ENCODE peak calls at places on chromosome 9, in ten cellular contexts. One of them, this sample, is unnamed.
A peak's percentile ranks its signal among the peaks of the same experiment; 100 is the strongest.

GRCh38 chr9:98502311-98502975 is 206.3 kb downstream of the GABBR2 start:
- DNase-seq in PC-3: no peak
- DNase-seq in NCI-H510A treated with DMSO at 0.1 percent for 48 hours: no peak
- DNase-seq in stimulated activated CD4-positive, alpha-beta T cell treated with anti-CD3 and anti-CD28 coated beads, Interleukin-12 subunit alpha, Interleukin-12 subunit beta, amount 100 ng/mL, for 4 hours: no peak
- DNase-seq in activated CD8-positive, alpha-beta memory T cell treated with anti-CD3 and anti-CD28 coated beads, Interleukin-2, amount 10 ng/mL, durations not matched to agents 7 days and 5 days: no peak
- DNase-seq in cardiac muscle cell: no peak
- DNase-seq in skeletal muscle cell: no peak
- DNase-seq in HTR-8/SVneo: no peak
- DNase-seq in nephron progenitor cell: no peak
- DNase-seq in germinal center: no peak
- DNase-seq in this sample: peak; percentile 69

GRCh38 chr9:115213777-115214428 is 95.9 kb upstream of the TNC start:
- DNase-seq in cardiac muscle cell: no peak
- DNase-seq in germinal center: no peak
- DNase-seq in HTR-8/SVneo: peak; percentile 52
- DNase-seq in activated CD8-positive, alpha-beta memory T cell treated with anti-CD3 and anti-CD28 coated beads, Interleukin-2, amount 10 ng/mL, durations not matched to agents 7 days and 5 days: no peak
- DNase-seq in PC-3: peak; percentile 43
- DNase-seq in skeletal muscle cell: peak; percentile 84
- DNase-seq in stimulated activated CD4-positive, alpha-beta T cell treated with anti-CD3 and anti-CD28 coated beads, Interleukin-12 subunit alpha, Interleukin-12 subunit beta, amount 100 ng/mL, for 4 hours: no peak
- DNase-seq in nephron progenitor cell: no peak
- DNase-seq in NCI-H510A treated with DMSO at 0.1 percent for 48 hours: no peak
- DNase-seq in this sample: no peak

GRCh38 chr9:93112116-93112863 is 16.3 kb downstream of the CARD19 start:
- DNase-seq in PC-3: no peak
- DNase-seq in HTR-8/SVneo: no peak
- DNase-seq in activated CD8-positive, alpha-beta memory T cell treated with anti-CD3 and anti-CD28 coated beads, Interleukin-2, amount 10 ng/mL, durations not matched to agents 7 days and 5 days: no peak
- DNase-seq in NCI-H510A treated with DMSO at 0.1 percent for 48 hours: no peak
- DNase-seq in cardiac muscle cell: no peak
- DNase-seq in skeletal muscle cell: no peak
- DNase-seq in nephron progenitor cell: no peak
- DNase-seq in stimulated activated CD4-positive, alpha-beta T cell treated with anti-CD3 and anti-CD28 coated beads, Interleukin-12 subunit alpha, Interleukin-12 subunit beta, amount 100 ng/mL, for 4 hours: no peak
- DNase-seq in germinal center: no peak
- DNase-seq in this sample: no peak

GRCh38 chr9:83937861-83938455 is 16.7 kb upstream of the KIF27 start:
- DNase-seq in cardiac muscle cell: peak; percentile 76
- DNase-seq in activated CD8-positive, alpha-beta memory T cell treated with anti-CD3 and anti-CD28 coated beads, Interleukin-2, amount 10 ng/mL, durations not matched to agents 7 days and 5 days: peak; percentile 50
- DNase-seq in HTR-8/SVneo: peak; percentile 41
- DNase-seq in NCI-H510A treated with DMSO at 0.1 percent for 48 hours: peak; percentile 41
- DNase-seq in PC-3: peak; percentile 87
- DNase-seq in stimulated activated CD4-positive, alpha-beta T cell treated with anti-CD3 and anti-CD28 coated beads, Interleukin-12 subunit alpha, Interleukin-12 subunit beta, amount 100 ng/mL, for 4 hours: no peak
- DNase-seq in skeletal muscle cell: no peak
- DNase-seq in nephron progenitor cell: peak; percentile 39
- DNase-seq in germinal center: peak; percentile 46
- DNase-seq in this sample: peak; percentile 49

GRCh38 chr9:91106415-91106814 is 255.3 kb downstream of the AUH start:
- DNase-seq in germinal center: no peak
- DNase-seq in stimulated activated CD4-positive, alpha-beta T cell treated with anti-CD3 and anti-CD28 coated beads, Interleukin-12 subunit alpha, Interleukin-12 subunit beta, amount 100 ng/mL, for 4 hours: no peak
- DNase-seq in nephron progenitor cell: no peak
- DNase-seq in HTR-8/SVneo: no peak
- DNase-seq in cardiac muscle cell: no peak
- DNase-seq in skeletal muscle cell: no peak
- DNase-seq in PC-3: no peak
- DNase-seq in activated CD8-positive, alpha-beta memory T cell treated with anti-CD3 and anti-CD28 coated beads, Interleukin-2, amount 10 ng/mL, durations not matched to agents 7 days and 5 days: no peak
- DNase-seq in NCI-H510A treated with DMSO at 0.1 percent for 48 hours: no peak
- DNase-seq in this sample: no peak

GRCh38 chr9:117466111-117466510 is 51.3 kb upstream of the ASTN2 start:
- DNase-seq in skeletal muscle cell: no peak
- DNase-seq in nephron progenitor cell: no peak
- DNase-seq in activated CD8-positive, alpha-beta memory T cell treated with anti-CD3 and anti-CD28 coated beads, Interleukin-2, amount 10 ng/mL, durations not matched to agents 7 days and 5 days: no peak
- DNase-seq in NCI-H510A treated with DMSO at 0.1 percent for 48 hours: no peak
- DNase-seq in PC-3: no peak
- DNase-seq in cardiac muscle cell: no peak
- DNase-seq in germinal center: no peak
- DNase-seq in HTR-8/SVneo: no peak
- DNase-seq in stimulated activated CD4-positive, alpha-beta T cell treated with anti-CD3 and anti-CD28 coated beads, Interleukin-12 subunit alpha, Interleukin-12 subunit beta, amount 100 ng/mL, for 4 hours: no peak
- DNase-seq in this sample: no peak

GRCh38 chr9:31393240-31393639 is 991.2 kb upstream of the ACO1 start:
- DNase-seq in activated CD8-positive, alpha-beta memory T cell treated with anti-CD3 and anti-CD28 coated beads, Interleukin-2, amount 10 ng/mL, durations not matched to agents 7 days and 5 days: no peak
- DNase-seq in skeletal muscle cell: no peak
- DNase-seq in HTR-8/SVneo: no peak
- DNase-seq in nephron progenitor cell: no peak
- DNase-seq in PC-3: no peak
- DNase-seq in germinal center: no peak
- DNase-seq in stimulated activated CD4-positive, alpha-beta T cell treated with anti-CD3 and anti-CD28 coated beads, Interleukin-12 subunit alpha, Interleukin-12 subunit beta, amount 100 ng/mL, for 4 hours: no peak
- DNase-seq in NCI-H510A treated with DMSO at 0.1 percent for 48 hours: no peak
- DNase-seq in cardiac muscle cell: no peak
- DNase-seq in this sample: no peak

GRCh38 chr9:5762421-5762820 is 70.5 kb downstream of the ERMP1 start:
- DNase-seq in NCI-H510A treated with DMSO at 0.1 percent for 48 hours: no peak
- DNase-seq in activated CD8-positive, alpha-beta memory T cell treated with anti-CD3 and anti-CD28 coated beads, Interleukin-2, amount 10 ng/mL, durations not matched to agents 7 days and 5 days: no peak
- DNase-seq in germinal center: no peak
- DNase-seq in cardiac muscle cell: no peak
- DNase-seq in HTR-8/SVneo: no peak
- DNase-seq in skeletal muscle cell: no peak
- DNase-seq in stimulated activated CD4-positive, alpha-beta T cell treated with anti-CD3 and anti-CD28 coated beads, Interleukin-12 subunit alpha, Interleukin-12 subunit beta, amount 100 ng/mL, for 4 hours: no peak
- DNase-seq in PC-3: peak; percentile 70
- DNase-seq in nephron progenitor cell: no peak
- DNase-seq in this sample: no peak

GRCh38 chr9:92947268-92948031 is at the start of gene FGD3:
- DNase-seq in cardiac muscle cell: peak; percentile 52
- DNase-seq in activated CD8-positive, alpha-beta memory T cell treated with anti-CD3 and anti-CD28 coated beads, Interleukin-2, amount 10 ng/mL, durations not matched to agents 7 days and 5 days: peak; percentile 55
- DNase-seq in skeletal muscle cell: no peak
- DNase-seq in NCI-H510A treated with DMSO at 0.1 percent for 48 hours: peak; percentile 71
- DNase-seq in HTR-8/SVneo: peak; percentile 25
- DNase-seq in germinal center: peak; percentile 20
- DNase-seq in stimulated activated CD4-positive, alpha-beta T cell treated with anti-CD3 and anti-CD28 coated beads, Interleukin-12 subunit alpha, Interleukin-12 subunit beta, amount 100 ng/mL, for 4 hours: peak; percentile 42
- DNase-seq in nephron progenitor cell: peak; percentile 72
- DNase-seq in PC-3: peak; percentile 11
- DNase-seq in this sample: no peak

GRCh38 chr9:133991211-133991921 is 758 bp downstream of the VAV2 start:
- DNase-seq in HTR-8/SVneo: no peak
- DNase-seq in stimulated activated CD4-positive, alpha-beta T cell treated with anti-CD3 and anti-CD28 coated beads, Interleukin-12 subunit alpha, Interleukin-12 subunit beta, amount 100 ng/mL, for 4 hours: no peak
- DNase-seq in skeletal muscle cell: no peak
- DNase-seq in germinal center: no peak
- DNase-seq in activated CD8-positive, alpha-beta memory T cell treated with anti-CD3 and anti-CD28 coated beads, Interleukin-2, amount 10 ng/mL, durations not matched to agents 7 days and 5 days: no peak
- DNase-seq in nephron progenitor cell: peak; percentile 50
- DNase-seq in cardiac muscle cell: no peak
- DNase-seq in PC-3: no peak
- DNase-seq in NCI-H510A treated with DMSO at 0.1 percent for 48 hours: no peak
- DNase-seq in this sample: no peak

GRCh38 chr9:96150324-96151023 is 151.5 kb downstream of the HSD17B3 start:
- DNase-seq in HTR-8/SVneo: no peak
- DNase-seq in stimulated activated CD4-positive, alpha-beta T cell treated with anti-CD3 and anti-CD28 coated beads, Interleukin-12 subunit alpha, Interleukin-12 subunit beta, amount 100 ng/mL, for 4 hours: peak; percentile 10
- DNase-seq in skeletal muscle cell: no peak
- DNase-seq in nephron progenitor cell: no peak
- DNase-seq in PC-3: no peak
- DNase-seq in NCI-H510A treated with DMSO at 0.1 percent for 48 hours: no peak
- DNase-seq in activated CD8-positive, alpha-beta memory T cell treated with anti-CD3 and anti-CD28 coated beads, Interleukin-2, amount 10 ng/mL, durations not matched to agents 7 days and 5 days: peak; percentile 84
- DNase-seq in cardiac muscle cell: no peak
- DNase-seq in germinal center: no peak
- DNase-seq in this sample: no peak

GRCh38 chr9:15461601-15462000 is 38.9 kb downstream of the SNAPC3 start:
- DNase-seq in HTR-8/SVneo: no peak
- DNase-seq in cardiac muscle cell: no peak
- DNase-seq in activated CD8-positive, alpha-beta memory T cell treated with anti-CD3 and anti-CD28 coated beads, Interleukin-2, amount 10 ng/mL, durations not matched to agents 7 days and 5 days: no peak
- DNase-seq in skeletal muscle cell: no peak
- DNase-seq in nephron progenitor cell: no peak
- DNase-seq in PC-3: no peak
- DNase-seq in stimulated activated CD4-positive, alpha-beta T cell treated with anti-CD3 and anti-CD28 coated beads, Interleukin-12 subunit alpha, Interleukin-12 subunit beta, amount 100 ng/mL, for 4 hours: no peak
- DNase-seq in germinal center: no peak
- DNase-seq in NCI-H510A treated with DMSO at 0.1 percent for 48 hours: no peak
- DNase-seq in this sample: no peak

GRCh38 chr9:93136011-93136440 is 2.0 kb upstream of the NINJ1 start:
- DNase-seq in germinal center: no peak
- DNase-seq in nephron progenitor cell: no peak
- DNase-seq in HTR-8/SVneo: no peak
- DNase-seq in stimulated activated CD4-positive, alpha-beta T cell treated with anti-CD3 and anti-CD28 coated beads, Interleukin-12 subunit alpha, Interleukin-12 subunit beta, amount 100 ng/mL, for 4 hours: no peak
- DNase-seq in PC-3: peak; percentile 32
- DNase-seq in skeletal muscle cell: no peak
- DNase-seq in activated CD8-positive, alpha-beta memory T cell treated with anti-CD3 and anti-CD28 coated beads, Interleukin-2, amount 10 ng/mL, durations not matched to agents 7 days and 5 days: peak; percentile 38
- DNase-seq in cardiac muscle cell: no peak
- DNase-seq in NCI-H510A treated with DMSO at 0.1 percent for 48 hours: peak; percentile 11
- DNase-seq in this sample: no peak

GRCh38 chr9:469672-470040 is 255.0 kb downstream of the DOCK8 start:
- DNase-seq in nephron progenitor cell: no peak
- DNase-seq in HTR-8/SVneo: no peak
- DNase-seq in cardiac muscle cell: no peak
- DNase-seq in NCI-H510A treated with DMSO at 0.1 percent for 48 hours: no peak
- DNase-seq in activated CD8-positive, alpha-beta memory T cell treated with anti-CD3 and anti-CD28 coated beads, Interleukin-2, amount 10 ng/mL, durations not matched to agents 7 days and 5 days: no peak
- DNase-seq in stimulated activated CD4-positive, alpha-beta T cell treated with anti-CD3 and anti-CD28 coated beads, Interleukin-12 subunit alpha, Interleukin-12 subunit beta, amount 100 ng/mL, for 4 hours: peak; percentile 8
- DNase-seq in skeletal muscle cell: no peak
- DNase-seq in PC-3: no peak
- DNase-seq in germinal center: peak; percentile 63
- DNase-seq in this sample: no peak

GRCh38 chr9:128902351-128903078 is 18.3 kb upstream of the PHYHD1 start:
- DNase-seq in stimulated activated CD4-positive, alpha-beta T cell treated with anti-CD3 and anti-CD28 coated beads, Interleukin-12 subunit alpha, Interleukin-12 subunit beta, amount 100 ng/mL, for 4 hours: peak; percentile 79
- DNase-seq in NCI-H510A treated with DMSO at 0.1 percent for 48 hours: peak; percentile 6
- DNase-seq in HTR-8/SVneo: no peak
- DNase-seq in cardiac muscle cell: no peak
- DNase-seq in germinal center: peak; percentile 46
- DNase-seq in activated CD8-positive, alpha-beta memory T cell treated with anti-CD3 and anti-CD28 coated beads, Interleukin-2, amount 10 ng/mL, durations not matched to agents 7 days and 5 days: peak; percentile 96
- DNase-seq in nephron progenitor cell: no peak
- DNase-seq in skeletal muscle cell: no peak
- DNase-seq in PC-3: peak; percentile 64
- DNase-seq in this sample: no peak

GRCh38 chr9:123048748-123049147 is 15.3 kb downstream of the GPR21 start:
- DNase-seq in germinal center: no peak
- DNase-seq in cardiac muscle cell: no peak
- DNase-seq in skeletal muscle cell: peak; percentile 56
- DNase-seq in NCI-H510A treated with DMSO at 0.1 percent for 48 hours: no peak
- DNase-seq in activated CD8-positive, alpha-beta memory T cell treated with anti-CD3 and anti-CD28 coated beads, Interleukin-2, amount 10 ng/mL, durations not matched to agents 7 days and 5 days: no peak
- DNase-seq in nephron progenitor cell: no peak
- DNase-seq in stimulated activated CD4-positive, alpha-beta T cell treated with anti-CD3 and anti-CD28 coated beads, Interleukin-12 subunit alpha, Interleukin-12 subunit beta, amount 100 ng/mL, for 4 hours: no peak
- DNase-seq in HTR-8/SVneo: no peak
- DNase-seq in PC-3: no peak
- DNase-seq in this sample: no peak

GRCh38 chr9:88628811-88629210 is 93.8 kb downstream of the NXNL2 start:
- DNase-seq in nephron progenitor cell: no peak
- DNase-seq in activated CD8-positive, alpha-beta memory T cell treated with anti-CD3 and anti-CD28 coated beads, Interleukin-2, amount 10 ng/mL, durations not matched to agents 7 days and 5 days: no peak
- DNase-seq in HTR-8/SVneo: no peak
- DNase-seq in NCI-H510A treated with DMSO at 0.1 percent for 48 hours: no peak
- DNase-seq in stimulated activated CD4-positive, alpha-beta T cell treated with anti-CD3 and anti-CD28 coated beads, Interleukin-12 subunit alpha, Interleukin-12 subunit beta, amount 100 ng/mL, for 4 hours: no peak
- DNase-seq in skeletal muscle cell: no peak
- DNase-seq in germinal center: no peak
- DNase-seq in PC-3: no peak
- DNase-seq in cardiac muscle cell: no peak
- DNase-seq in this sample: no peak

GRCh38 chr9:100933656-100934055 is 94.9 kb upstream of the PLPPR1 start:
- DNase-seq in cardiac muscle cell: no peak
- DNase-seq in HTR-8/SVneo: no peak
- DNase-seq in germinal center: no peak
- DNase-seq in NCI-H510A treated with DMSO at 0.1 percent for 48 hours: no peak
- DNase-seq in PC-3: no peak
- DNase-seq in activated CD8-positive, alpha-beta memory T cell treated with anti-CD3 and anti-CD28 coated beads, Interleukin-2, amount 10 ng/mL, durations not matched to agents 7 days and 5 days: no peak
- DNase-seq in nephron progenitor cell: no peak
- DNase-seq in skeletal muscle cell: no peak
- DNase-seq in stimulated activated CD4-positive, alpha-beta T cell treated with anti-CD3 and anti-CD28 coated beads, Interleukin-12 subunit alpha, Interleukin-12 subunit beta, amount 100 ng/mL, for 4 hours: no peak
- DNase-seq in this sample: no peak

GRCh38 chr9:91426123-91426745 is 2.6 kb upstream of the NFIL3 start:
- DNase-seq in HTR-8/SVneo: peak; percentile 61
- DNase-seq in cardiac muscle cell: peak; percentile 39
- DNase-seq in PC-3: peak; percentile 62
- DNase-seq in stimulated activated CD4-positive, alpha-beta T cell treated with anti-CD3 and anti-CD28 coated beads, Interleukin-12 subunit alpha, Interleukin-12 subunit beta, amount 100 ng/mL, for 4 hours: no peak
- DNase-seq in germinal center: peak; percentile 56
- DNase-seq in nephron progenitor cell: no peak
- DNase-seq in activated CD8-positive, alpha-beta memory T cell treated with anti-CD3 and anti-CD28 coated beads, Interleukin-2, amount 10 ng/mL, durations not matched to agents 7 days and 5 days: no peak
- DNase-seq in NCI-H510A treated with DMSO at 0.1 percent for 48 hours: peak; percentile 74
- DNase-seq in skeletal muscle cell: peak; percentile 33
- DNase-seq in this sample: peak; percentile 7

GRCh38 chr9:99680191-99680590 is 141.5 kb upstream of the NR4A3 start:
- DNase-seq in cardiac muscle cell: no peak
- DNase-seq in HTR-8/SVneo: no peak
- DNase-seq in PC-3: no peak
- DNase-seq in germinal center: no peak
- DNase-seq in activated CD8-positive, alpha-beta memory T cell treated with anti-CD3 and anti-CD28 coated beads, Interleukin-2, amount 10 ng/mL, durations not matched to agents 7 days and 5 days: no peak
- DNase-seq in NCI-H510A treated with DMSO at 0.1 percent for 48 hours: no peak
- DNase-seq in nephron progenitor cell: no peak
- DNase-seq in stimulated activated CD4-positive, alpha-beta T cell treated with anti-CD3 and anti-CD28 coated beads, Interleukin-12 subunit alpha, Interleukin-12 subunit beta, amount 100 ng/mL, for 4 hours: no peak
- DNase-seq in skeletal muscle cell: peak; percentile 20
- DNase-seq in this sample: no peak

GRCh38 chr9:110276827-110277226 is 20.5 kb upstream of the TXN start:
- DNase-seq in cardiac muscle cell: no peak
- DNase-seq in skeletal muscle cell: no peak
- DNase-seq in NCI-H510A treated with DMSO at 0.1 percent for 48 hours: no peak
- DNase-seq in activated CD8-positive, alpha-beta memory T cell treated with anti-CD3 and anti-CD28 coated beads, Interleukin-2, amount 10 ng/mL, durations not matched to agents 7 days and 5 days: no peak
- DNase-seq in PC-3: no peak
- DNase-seq in stimulated activated CD4-positive, alpha-beta T cell treated with anti-CD3 and anti-CD28 coated beads, Interleukin-12 subunit alpha, Interleukin-12 subunit beta, amount 100 ng/mL, for 4 hours: no peak
- DNase-seq in nephron progenitor cell: no peak
- DNase-seq in HTR-8/SVneo: no peak
- DNase-seq in germinal center: no peak
- DNase-seq in this sample: no peak

GRCh38 chr9:126777733-126778132 is 27.1 kb upstream of the ZBTB43 start:
- DNase-seq in stimulated activated CD4-positive, alpha-beta T cell treated with anti-CD3 and anti-CD28 coated beads, Interleukin-12 subunit alpha, Interleukin-12 subunit beta, amount 100 ng/mL, for 4 hours: no peak
- DNase-seq in PC-3: peak; percentile 31
- DNase-seq in HTR-8/SVneo: peak; percentile 12
- DNase-seq in activated CD8-positive, alpha-beta memory T cell treated with anti-CD3 and anti-CD28 coated beads, Interleukin-2, amount 10 ng/mL, durations not matched to agents 7 days and 5 days: no peak
- DNase-seq in cardiac muscle cell: peak; percentile 31
- DNase-seq in nephron progenitor cell: peak; percentile 20
- DNase-seq in germinal center: no peak
- DNase-seq in skeletal muscle cell: no peak
- DNase-seq in NCI-H510A treated with DMSO at 0.1 percent for 48 hours: peak; percentile 10
- DNase-seq in this sample: no peak

GRCh38 chr9:5851445-5851844 is 18.5 kb upstream of the ERMP1 start:
- DNase-seq in germinal center: no peak
- DNase-seq in NCI-H510A treated with DMSO at 0.1 percent for 48 hours: no peak
- DNase-seq in cardiac muscle cell: no peak
- DNase-seq in nephron progenitor cell: no peak
- DNase-seq in HTR-8/SVneo: no peak
- DNase-seq in skeletal muscle cell: peak; percentile 64
- DNase-seq in stimulated activated CD4-positive, alpha-beta T cell treated with anti-CD3 and anti-CD28 coated beads, Interleukin-12 subunit alpha, Interleukin-12 subunit beta, amount 100 ng/mL, for 4 hours: peak; percentile 29
- DNase-seq in activated CD8-positive, alpha-beta memory T cell treated with anti-CD3 and anti-CD28 coated beads, Interleukin-2, amount 10 ng/mL, durations not matched to agents 7 days and 5 days: peak; percentile 81
- DNase-seq in PC-3: peak; percentile 57
- DNase-seq in this sample: no peak

GRCh38 chr9:131053896-131054295 is 42.4 kb upstream of the AIF1L start:
- DNase-seq in PC-3: no peak
- DNase-seq in germinal center: no peak
- DNase-seq in stimulated activated CD4-positive, alpha-beta T cell treated with anti-CD3 and anti-CD28 coated beads, Interleukin-12 subunit alpha, Interleukin-12 subunit beta, amount 100 ng/mL, for 4 hours: no peak
- DNase-seq in cardiac muscle cell: no peak
- DNase-seq in skeletal muscle cell: no peak
- DNase-seq in nephron progenitor cell: no peak
- DNase-seq in HTR-8/SVneo: no peak
- DNase-seq in activated CD8-positive, alpha-beta memory T cell treated with anti-CD3 and anti-CD28 coated beads, Interleukin-2, amount 10 ng/mL, durations not matched to agents 7 days and 5 days: no peak
- DNase-seq in NCI-H510A treated with DMSO at 0.1 percent for 48 hours: no peak
- DNase-seq in this sample: no peak

GRCh38 chr9:8845376-8845775 is 1045.8 kb upstream of the DMAC1 start:
- DNase-seq in cardiac muscle cell: no peak
- DNase-seq in skeletal muscle cell: no peak
- DNase-seq in nephron progenitor cell: no peak
- DNase-seq in germinal center: no peak
- DNase-seq in stimulated activated CD4-positive, alpha-beta T cell treated with anti-CD3 and anti-CD28 coated beads, Interleukin-12 subunit alpha, Interleukin-12 subunit beta, amount 100 ng/mL, for 4 hours: no peak
- DNase-seq in PC-3: no peak
- DNase-seq in NCI-H510A treated with DMSO at 0.1 percent for 48 hours: no peak
- DNase-seq in HTR-8/SVneo: no peak
- DNase-seq in activated CD8-positive, alpha-beta memory T cell treated with anti-CD3 and anti-CD28 coated beads, Interleukin-2, amount 10 ng/mL, durations not matched to agents 7 days and 5 days: no peak
- DNase-seq in this sample: no peak

GRCh38 chr9:120564589-120564988 is 15.4 kb downstream of the CDK5RAP2 start:
- DNase-seq in NCI-H510A treated with DMSO at 0.1 percent for 48 hours: no peak
- DNase-seq in PC-3: no peak
- DNase-seq in activated CD8-positive, alpha-beta memory T cell treated with anti-CD3 and anti-CD28 coated beads, Interleukin-2, amount 10 ng/mL, durations not matched to agents 7 days and 5 days: no peak
- DNase-seq in cardiac muscle cell: no peak
- DNase-seq in nephron progenitor cell: no peak
- DNase-seq in germinal center: no peak
- DNase-seq in stimulated activated CD4-positive, alpha-beta T cell treated with anti-CD3 and anti-CD28 coated beads, Interleukin-12 subunit alpha, Interleukin-12 subunit beta, amount 100 ng/mL, for 4 hours: no peak
- DNase-seq in skeletal muscle cell: no peak
- DNase-seq in HTR-8/SVneo: no peak
- DNase-seq in this sample: no peak

GRCh38 chr9:127541865-127542264 is 70.2 kb upstream of the STXBP1 start:
- DNase-seq in activated CD8-positive, alpha-beta memory T cell treated with anti-CD3 and anti-CD28 coated beads, Interleukin-2, amount 10 ng/mL, durations not matched to agents 7 days and 5 days: no peak
- DNase-seq in HTR-8/SVneo: no peak
- DNase-seq in cardiac muscle cell: no peak
- DNase-seq in germinal center: no peak
- DNase-seq in nephron progenitor cell: no peak
- DNase-seq in stimulated activated CD4-positive, alpha-beta T cell treated with anti-CD3 and anti-CD28 coated beads, Interleukin-12 subunit alpha, Interleukin-12 subunit beta, amount 100 ng/mL, for 4 hours: no peak
- DNase-seq in skeletal muscle cell: peak; percentile 52
- DNase-seq in PC-3: no peak
- DNase-seq in NCI-H510A treated with DMSO at 0.1 percent for 48 hours: no peak
- DNase-seq in this sample: no peak

GRCh38 chr9:98908897-98909634 is 34.6 kb upstream of the COL15A1 start:
- DNase-seq in NCI-H510A treated with DMSO at 0.1 percent for 48 hours: no peak
- DNase-seq in stimulated activated CD4-positive, alpha-beta T cell treated with anti-CD3 and anti-CD28 coated beads, Interleukin-12 subunit alpha, Interleukin-12 subunit beta, amount 100 ng/mL, for 4 hours: no peak
- DNase-seq in skeletal muscle cell: peak; percentile 78
- DNase-seq in cardiac muscle cell: no peak
- DNase-seq in germinal center: no peak
- DNase-seq in nephron progenitor cell: no peak
- DNase-seq in PC-3: no peak
- DNase-seq in activated CD8-positive, alpha-beta memory T cell treated with anti-CD3 and anti-CD28 coated beads, Interleukin-2, amount 10 ng/mL, durations not matched to agents 7 days and 5 days: no peak
- DNase-seq in HTR-8/SVneo: no peak
- DNase-seq in this sample: no peak